ENCODE peak calls at places on chromosomes 16 and 17, in nine cellular contexts. One of them, this sample, is unnamed.

GRCh38 chr16:50469121-50469743 is 79.0 kb upstream of the NKD1 start:
- DNase-seq in type B pancreatic cell: no peak
- DNase-seq in myocyte: no peak
- DNase-seq in BE2C: no peak
- DNase-seq in foreskin melanocyte: no peak
- DNase-seq in nucleus accumbens: no peak
- DNase-seq in stimulated activated CD4-positive, alpha-beta T cell treated with anti-CD3 and anti-CD28 coated beads, TNF-alpha, amount 100 ng/mL, for 1 hour: no peak
- DNase-seq in ecto neural progenitor cell: no peak
- DNase-seq in A549: no peak
- DNase-seq in this sample: no peak

GRCh38 chr17:62761884-62762283 is 46.2 kb downstream of the MARCHF10 start:
- DNase-seq in nucleus accumbens: no peak
- DNase-seq in ecto neural progenitor cell: peak
- DNase-seq in BE2C: no peak
- DNase-seq in foreskin melanocyte: no peak
- DNase-seq in A549: no peak
- DNase-seq in stimulated activated CD4-positive, alpha-beta T cell treated with anti-CD3 and anti-CD28 coated beads, TNF-alpha, amount 100 ng/mL, for 1 hour: no peak
- DNase-seq in myocyte: no peak
- DNase-seq in type B pancreatic cell: peak
- DNase-seq in this sample: no peak

GRCh38 chr17:29574732-29575510 is 6.4 kb downstream of the TP53I13 start:
- DNase-seq in foreskin melanocyte: no peak
- DNase-seq in myocyte: no peak
- DNase-seq in A549: no peak
- DNase-seq in BE2C: no peak
- DNase-seq in type B pancreatic cell: peak
- DNase-seq in ecto neural progenitor cell: no peak
- DNase-seq in stimulated activated CD4-positive, alpha-beta T cell treated with anti-CD3 and anti-CD28 coated beads, TNF-alpha, amount 100 ng/mL, for 1 hour: no peak
- DNase-seq in nucleus accumbens: no peak
- DNase-seq in this sample: no peak

GRCh38 chr16:651844-652243 is 2.7 kb downstream of the WDR90 start:
- DNase-seq in type B pancreatic cell: no peak
- DNase-seq in nucleus accumbens: no peak
- DNase-seq in ecto neural progenitor cell: no peak
- DNase-seq in stimulated activated CD4-positive, alpha-beta T cell treated with anti-CD3 and anti-CD28 coated beads, TNF-alpha, amount 100 ng/mL, for 1 hour: no peak
- DNase-seq in A549: no peak
- DNase-seq in BE2C: no peak
- DNase-seq in foreskin melanocyte: no peak
- DNase-seq in myocyte: no peak
- DNase-seq in this sample: no peak

GRCh38 chr16:27977966-27978365 is 85.5 kb downstream of the GSG1L start:
- DNase-seq in type B pancreatic cell: no peak
- DNase-seq in foreskin melanocyte: no peak
- DNase-seq in ecto neural progenitor cell: no peak
- DNase-seq in A549: no peak
- DNase-seq in nucleus accumbens: no peak
- DNase-seq in myocyte: peak
- DNase-seq in stimulated activated CD4-positive, alpha-beta T cell treated with anti-CD3 and anti-CD28 coated beads, TNF-alpha, amount 100 ng/mL, for 1 hour: no peak
- DNase-seq in BE2C: no peak
- DNase-seq in this sample: no peak

GRCh38 chr17:4097165-4097960 is 45.5 kb downstream of the ZZEF1 start:
- DNase-seq in nucleus accumbens: no peak
- DNase-seq in stimulated activated CD4-positive, alpha-beta T cell treated with anti-CD3 and anti-CD28 coated beads, TNF-alpha, amount 100 ng/mL, for 1 hour: no peak
- DNase-seq in type B pancreatic cell: no peak
- DNase-seq in BE2C: no peak
- DNase-seq in ecto neural progenitor cell: no peak
- DNase-seq in foreskin melanocyte: no peak
- DNase-seq in A549: no peak
- DNase-seq in myocyte: no peak
- DNase-seq in this sample: no peak

GRCh38 chr16:76926042-76926441 is 264.9 kb upstream of the MON1B start:
- DNase-seq in myocyte: no peak
- DNase-seq in A549: no peak
- DNase-seq in nucleus accumbens: no peak
- DNase-seq in ecto neural progenitor cell: no peak
- DNase-seq in foreskin melanocyte: no peak
- DNase-seq in type B pancreatic cell: no peak
- DNase-seq in stimulated activated CD4-positive, alpha-beta T cell treated with anti-CD3 and anti-CD28 coated beads, TNF-alpha, amount 100 ng/mL, for 1 hour: no peak
- DNase-seq in BE2C: no peak
- DNase-seq in this sample: no peak

GRCh38 chr17:43951750-43952149 is 2.0 kb downstream of the PYY start:
- DNase-seq in type B pancreatic cell: no peak
- DNase-seq in foreskin melanocyte: no peak
- DNase-seq in nucleus accumbens: no peak
- DNase-seq in stimulated activated CD4-positive, alpha-beta T cell treated with anti-CD3 and anti-CD28 coated beads, TNF-alpha, amount 100 ng/mL, for 1 hour: no peak
- DNase-seq in BE2C: no peak
- DNase-seq in myocyte: no peak
- DNase-seq in ecto neural progenitor cell: no peak
- DNase-seq in A549: no peak
- DNase-seq in this sample: no peak

GRCh38 chr17:79888811-79889634 is 49.8 kb upstream of the CBX4 start:
- DNase-seq in nucleus accumbens: no peak
- DNase-seq in BE2C: peak
- DNase-seq in A549: no peak
- DNase-seq in stimulated activated CD4-positive, alpha-beta T cell treated with anti-CD3 and anti-CD28 coated beads, TNF-alpha, amount 100 ng/mL, for 1 hour: no peak
- DNase-seq in foreskin melanocyte: no peak
- DNase-seq in ecto neural progenitor cell: no peak
- DNase-seq in myocyte: peak
- DNase-seq in type B pancreatic cell: no peak
- DNase-seq in this sample: no peak

GRCh38 chr17:45050680-45051059 is 762 bp downstream of the DCAKD start:
- DNase-seq in myocyte: no peak
- DNase-seq in ecto neural progenitor cell: no peak
- DNase-seq in nucleus accumbens: no peak
- DNase-seq in foreskin melanocyte: no peak
- DNase-seq in stimulated activated CD4-positive, alpha-beta T cell treated with anti-CD3 and anti-CD28 coated beads, TNF-alpha, amount 100 ng/mL, for 1 hour: no peak
- DNase-seq in A549: peak
- DNase-seq in type B pancreatic cell: no peak
- DNase-seq in BE2C: no peak
- DNase-seq in this sample: peak

GRCh38 chr16:30588651-30589050 is 3.2 kb upstream of the ZNF785 start:
- DNase-seq in ecto neural progenitor cell: no peak
- DNase-seq in nucleus accumbens: no peak
- DNase-seq in foreskin melanocyte: no peak
- DNase-seq in A549: no peak
- DNase-seq in type B pancreatic cell: no peak
- DNase-seq in BE2C: no peak
- DNase-seq in stimulated activated CD4-positive, alpha-beta T cell treated with anti-CD3 and anti-CD28 coated beads, TNF-alpha, amount 100 ng/mL, for 1 hour: no peak
- DNase-seq in myocyte: no peak
- DNase-seq in this sample: no peak

GRCh38 chr16:67773569-67774456 is 32.5 kb downstream of the RANBP10 start:
- DNase-seq in type B pancreatic cell: no peak
- DNase-seq in foreskin melanocyte: peak
- DNase-seq in BE2C: no peak
- DNase-seq in myocyte: peak
- DNase-seq in A549: no peak
- DNase-seq in stimulated activated CD4-positive, alpha-beta T cell treated with anti-CD3 and anti-CD28 coated beads, TNF-alpha, amount 100 ng/mL, for 1 hour: no peak
- DNase-seq in nucleus accumbens: no peak
- DNase-seq in ecto neural progenitor cell: no peak
- DNase-seq in this sample: no peak

GRCh38 chr17:18858567-18859245 is 775 bp downstream of the PRPSAP2 start:
- DNase-seq in myocyte: no peak
- DNase-seq in stimulated activated CD4-positive, alpha-beta T cell treated with anti-CD3 and anti-CD28 coated beads, TNF-alpha, amount 100 ng/mL, for 1 hour: no peak
- DNase-seq in nucleus accumbens: no peak
- DNase-seq in type B pancreatic cell: no peak
- DNase-seq in ecto neural progenitor cell: no peak
- DNase-seq in foreskin melanocyte: no peak
- DNase-seq in BE2C: no peak
- DNase-seq in A549: no peak
- DNase-seq in this sample: no peak

GRCh38 chr17:15914400-15915165 is 30.3 kb upstream of the ADORA2B start:
- DNase-seq in myocyte: no peak
- DNase-seq in BE2C: no peak
- DNase-seq in foreskin melanocyte: peak
- DNase-seq in ecto neural progenitor cell: no peak
- DNase-seq in nucleus accumbens: no peak
- DNase-seq in type B pancreatic cell: no peak
- DNase-seq in stimulated activated CD4-positive, alpha-beta T cell treated with anti-CD3 and anti-CD28 coated beads, TNF-alpha, amount 100 ng/mL, for 1 hour: no peak
- DNase-seq in A549: no peak
- DNase-seq in this sample: no peak

GRCh38 chr17:40309031-40309937 is at the start of gene RARA:
- DNase-seq in myocyte: no peak
- DNase-seq in stimulated activated CD4-positive, alpha-beta T cell treated with anti-CD3 and anti-CD28 coated beads, TNF-alpha, amount 100 ng/mL, for 1 hour: no peak
- DNase-seq in ecto neural progenitor cell: peak
- DNase-seq in type B pancreatic cell: no peak
- DNase-seq in A549: peak
- DNase-seq in nucleus accumbens: peak
- DNase-seq in foreskin melanocyte: no peak
- DNase-seq in BE2C: peak
- DNase-seq in this sample: no peak

GRCh38 chr17:78366109-78366848 is 6.4 kb upstream of the SOCS3 start:
- DNase-seq in foreskin melanocyte: no peak
- DNase-seq in myocyte: peak
- DNase-seq in stimulated activated CD4-positive, alpha-beta T cell treated with anti-CD3 and anti-CD28 coated beads, TNF-alpha, amount 100 ng/mL, for 1 hour: no peak
- DNase-seq in type B pancreatic cell: no peak
- DNase-seq in BE2C: peak
- DNase-seq in nucleus accumbens: no peak
- DNase-seq in ecto neural progenitor cell: no peak
- DNase-seq in A549: no peak
- DNase-seq in this sample: no peak

GRCh38 chr16:66434619-66435430 is 7.7 kb downstream of the BEAN1 start:
- DNase-seq in type B pancreatic cell: no peak
- DNase-seq in nucleus accumbens: no peak
- DNase-seq in A549: no peak
- DNase-seq in BE2C: no peak
- DNase-seq in foreskin melanocyte: no peak
- DNase-seq in myocyte: no peak
- DNase-seq in stimulated activated CD4-positive, alpha-beta T cell treated with anti-CD3 and anti-CD28 coated beads, TNF-alpha, amount 100 ng/mL, for 1 hour: no peak
- DNase-seq in ecto neural progenitor cell: no peak
- DNase-seq in this sample: no peak

GRCh38 chr17:63419398-63419797 is 26.7 kb downstream of the CYB561 start:
- DNase-seq in nucleus accumbens: no peak
- DNase-seq in myocyte: no peak
- DNase-seq in ecto neural progenitor cell: no peak
- DNase-seq in BE2C: no peak
- DNase-seq in type B pancreatic cell: no peak
- DNase-seq in stimulated activated CD4-positive, alpha-beta T cell treated with anti-CD3 and anti-CD28 coated beads, TNF-alpha, amount 100 ng/mL, for 1 hour: no peak
- DNase-seq in foreskin melanocyte: no peak
- DNase-seq in A549: no peak
- DNase-seq in this sample: no peak

GRCh38 chr17:40857535-40857934 is 9.5 kb downstream of the KRT12 start:
- DNase-seq in A549: no peak
- DNase-seq in stimulated activated CD4-positive, alpha-beta T cell treated with anti-CD3 and anti-CD28 coated beads, TNF-alpha, amount 100 ng/mL, for 1 hour: no peak
- DNase-seq in BE2C: peak
- DNase-seq in foreskin melanocyte: no peak
- DNase-seq in type B pancreatic cell: no peak
- DNase-seq in myocyte: peak
- DNase-seq in ecto neural progenitor cell: no peak
- DNase-seq in nucleus accumbens: no peak
- DNase-seq in this sample: no peak

GRCh38 chr16:2686912-2687507 is 4.7 kb downstream of the KCTD5 start:
- DNase-seq in A549: no peak
- DNase-seq in foreskin melanocyte: no peak
- DNase-seq in BE2C: no peak
- DNase-seq in stimulated activated CD4-positive, alpha-beta T cell treated with anti-CD3 and anti-CD28 coated beads, TNF-alpha, amount 100 ng/mL, for 1 hour: no peak
- DNase-seq in type B pancreatic cell: no peak
- DNase-seq in nucleus accumbens: no peak
- DNase-seq in ecto neural progenitor cell: no peak
- DNase-seq in myocyte: no peak
- DNase-seq in this sample: no peak

GRCh38 chr16:3597226-3597625 is 14.2 kb downstream of the SLX4 start:
- DNase-seq in type B pancreatic cell: no peak
- DNase-seq in stimulated activated CD4-positive, alpha-beta T cell treated with anti-CD3 and anti-CD28 coated beads, TNF-alpha, amount 100 ng/mL, for 1 hour: no peak
- DNase-seq in foreskin melanocyte: no peak
- DNase-seq in nucleus accumbens: no peak
- DNase-seq in ecto neural progenitor cell: no peak
- DNase-seq in BE2C: no peak
- DNase-seq in myocyte: no peak
- DNase-seq in A549: no peak
- DNase-seq in this sample: no peak

GRCh38 chr17:10192963-10193362 is 5.4 kb downstream of the GAS7 start:
- DNase-seq in BE2C: no peak
- DNase-seq in type B pancreatic cell: no peak
- DNase-seq in stimulated activated CD4-positive, alpha-beta T cell treated with anti-CD3 and anti-CD28 coated beads, TNF-alpha, amount 100 ng/mL, for 1 hour: no peak
- DNase-seq in nucleus accumbens: no peak
- DNase-seq in foreskin melanocyte: no peak
- DNase-seq in myocyte: peak
- DNase-seq in A549: no peak
- DNase-seq in ecto neural progenitor cell: no peak
- DNase-seq in this sample: no peak

GRCh38 chr16:12097523-12098428 is 121.2 kb downstream of the SNX29 start:
- DNase-seq in foreskin melanocyte: peak
- DNase-seq in type B pancreatic cell: no peak
- DNase-seq in BE2C: no peak
- DNase-seq in A549: no peak
- DNase-seq in ecto neural progenitor cell: no peak
- DNase-seq in nucleus accumbens: peak
- DNase-seq in myocyte: peak
- DNase-seq in stimulated activated CD4-positive, alpha-beta T cell treated with anti-CD3 and anti-CD28 coated beads, TNF-alpha, amount 100 ng/mL, for 1 hour: no peak
- DNase-seq in this sample: no peak

GRCh38 chr16:66408181-66409048 is 18.7 kb upstream of the BEAN1 start:
- DNase-seq in nucleus accumbens: no peak
- DNase-seq in type B pancreatic cell: no peak
- DNase-seq in BE2C: peak
- DNase-seq in stimulated activated CD4-positive, alpha-beta T cell treated with anti-CD3 and anti-CD28 coated beads, TNF-alpha, amount 100 ng/mL, for 1 hour: no peak
- DNase-seq in ecto neural progenitor cell: peak
- DNase-seq in A549: peak
- DNase-seq in myocyte: peak
- DNase-seq in foreskin melanocyte: peak
- DNase-seq in this sample: no peak

GRCh38 chr17:35149941-35150340 is 2.3 kb downstream of the UNC45B start:
- DNase-seq in ecto neural progenitor cell: no peak
- DNase-seq in myocyte: no peak
- DNase-seq in foreskin melanocyte: no peak
- DNase-seq in nucleus accumbens: no peak
- DNase-seq in BE2C: no peak
- DNase-seq in type B pancreatic cell: no peak
- DNase-seq in A549: no peak
- DNase-seq in stimulated activated CD4-positive, alpha-beta T cell treated with anti-CD3 and anti-CD28 coated beads, TNF-alpha, amount 100 ng/mL, for 1 hour: no peak
- DNase-seq in this sample: no peak

GRCh38 chr17:80986816-80987480 is 4.7 kb upstream of the CHMP6 start:
- DNase-seq in stimulated activated CD4-positive, alpha-beta T cell treated with anti-CD3 and anti-CD28 coated beads, TNF-alpha, amount 100 ng/mL, for 1 hour: no peak
- DNase-seq in type B pancreatic cell: no peak
- DNase-seq in A549: no peak
- DNase-seq in nucleus accumbens: no peak
- DNase-seq in myocyte: no peak
- DNase-seq in ecto neural progenitor cell: no peak
- DNase-seq in foreskin melanocyte: no peak
- DNase-seq in BE2C: no peak
- DNase-seq in this sample: no peak

GRCh38 chr16:77289331-77289809 is 90.2 kb downstream of the SYCE1L start:
- DNase-seq in foreskin melanocyte: no peak
- DNase-seq in ecto neural progenitor cell: no peak
- DNase-seq in myocyte: peak
- DNase-seq in type B pancreatic cell: no peak
- DNase-seq in stimulated activated CD4-positive, alpha-beta T cell treated with anti-CD3 and anti-CD28 coated beads, TNF-alpha, amount 100 ng/mL, for 1 hour: no peak
- DNase-seq in A549: peak
- DNase-seq in nucleus accumbens: no peak
- DNase-seq in BE2C: no peak
- DNase-seq in this sample: no peak

GRCh38 chr16:25155553-25156460 is 44.3 kb downstream of the LCMT1 start:
- DNase-seq in type B pancreatic cell: no peak
- DNase-seq in foreskin melanocyte: peak
- DNase-seq in nucleus accumbens: no peak
- DNase-seq in A549: no peak
- DNase-seq in stimulated activated CD4-positive, alpha-beta T cell treated with anti-CD3 and anti-CD28 coated beads, TNF-alpha, amount 100 ng/mL, for 1 hour: no peak
- DNase-seq in BE2C: no peak
- DNase-seq in myocyte: peak
- DNase-seq in ecto neural progenitor cell: no peak
- DNase-seq in this sample: peak

GRCh38 chr16:84497418-84497817 is 7.0 kb downstream of the MEAK7 start:
- DNase-seq in type B pancreatic cell: no peak
- DNase-seq in ecto neural progenitor cell: no peak
- DNase-seq in A549: no peak
- DNase-seq in foreskin melanocyte: no peak
- DNase-seq in BE2C: no peak
- DNase-seq in stimulated activated CD4-positive, alpha-beta T cell treated with anti-CD3 and anti-CD28 coated beads, TNF-alpha, amount 100 ng/mL, for 1 hour: no peak
- DNase-seq in nucleus accumbens: no peak
- DNase-seq in myocyte: no peak
- DNase-seq in this sample: no peak

GRCh38 chr17:57480438-57481196 is 224.3 kb downstream of the MSI2 start:
- DNase-seq in type B pancreatic cell: no peak
- DNase-seq in A549: no peak
- DNase-seq in myocyte: peak
- DNase-seq in stimulated activated CD4-positive, alpha-beta T cell treated with anti-CD3 and anti-CD28 coated beads, TNF-alpha, amount 100 ng/mL, for 1 hour: no peak
- DNase-seq in foreskin melanocyte: peak
- DNase-seq in BE2C: no peak
- DNase-seq in ecto neural progenitor cell: no peak
- DNase-seq in nucleus accumbens: no peak
- DNase-seq in this sample: no peak

GRCh38 chr16:17476414-17477259 is 5.9 kb upstream of the XYLT1 start:
- DNase-seq in ecto neural progenitor cell: peak
- DNase-seq in stimulated activated CD4-positive, alpha-beta T cell treated with anti-CD3 and anti-CD28 coated beads, TNF-alpha, amount 100 ng/mL, for 1 hour: no peak
- DNase-seq in type B pancreatic cell: no peak
- DNase-seq in myocyte: peak
- DNase-seq in A549: peak
- DNase-seq in foreskin melanocyte: no peak
- DNase-seq in nucleus accumbens: no peak
- DNase-seq in BE2C: peak
- DNase-seq in this sample: no peak